ENCODE peak calls at places on chromosome 4, in five cellular contexts. P, W, Z, C and J are unnamed samples.
A peak's percentile ranks its signal among the peaks of the same experiment; 100 is the strongest.

GRCh38 chr4:94924566-94924965 is 166.8 kb downstream of the BMPR1B start:
- DNase-seq in P (peak; percentile 22), W (peak; percentile 36), Z (no peak), C (no peak), J (no peak)

GRCh38 chr4:154982187-154983047 is 201.3 kb downstream of the RBM46 start:
- DNase-seq in P (peak; percentile 51), W (peak; percentile 44), Z (no peak), C (peak; percentile 75), J (peak; percentile 33)

GRCh38 chr4:170423137-170423536 is 333.4 kb upstream of the AADAT start:
- DNase-seq in P (peak; percentile 8), W (peak; percentile 37), Z (no peak), C (no peak), J (no peak)

GRCh38 chr4:165106518-165106917 is 6.1 kb downstream of the TMEM192 start:
- DNase-seq in P (no peak), W (no peak), Z (no peak), C (no peak), J (no peak)

GRCh38 chr4:31246856-31247255 is 526.7 kb downstream of the PCDH7 start:
- DNase-seq in P (no peak), W (peak; percentile 59), Z (no peak), C (no peak), J (no peak)

GRCh38 chr4:108685036-108685686 is 34.8 kb downstream of the OSTC start:
- DNase-seq in P (peak; percentile 52), W (peak; percentile 16), Z (no peak), C (no peak), J (no peak)

GRCh38 chr4:83490876-83491450 is 6.1 kb upstream of the ABRAXAS1 start:
- DNase-seq in P (peak; percentile 37), W (no peak), Z (peak; percentile 11), C (peak; percentile 4), J (peak; percentile 35)

GRCh38 chr4:45477311-45477733 is 646.5 kb downstream of the GABRG1 start:
- DNase-seq in P (no peak), W (no peak), Z (no peak), C (no peak), J (no peak)

GRCh38 chr4:27215421-27215820 is 354.8 kb downstream of the STIM2 start:
- DNase-seq in P (no peak), W (no peak), Z (no peak), C (no peak), J (no peak)

GRCh38 chr4:132646186-132646585 is 502.9 kb upstream of the PCDH10 start:
- DNase-seq in P (no peak), W (peak; percentile 46), Z (peak; percentile 2), C (no peak), J (no peak)

GRCh38 chr4:29309050-29309449 is 1411.1 kb upstream of the PCDH7 start:
- DNase-seq in P (peak; percentile 13), W (peak; percentile 11), Z (peak; percentile 85), C (no peak), J (no peak)

GRCh38 chr4:163344147-163345050 is 707 bp downstream of the NPY5R start:
- DNase-seq in P (peak; percentile 36), W (no peak), Z (no peak), C (no peak), J (peak; percentile 16)

GRCh38 chr4:2929469-2929868 is 33.7 kb downstream of the NOP14 start:
- DNase-seq in P (no peak), W (no peak), Z (no peak), C (no peak), J (no peak)

GRCh38 chr4:73248416-73248815 is 10.2 kb downstream of the ANKRD17 start:
- DNase-seq in P (no peak), W (no peak), Z (no peak), C (no peak), J (no peak)

GRCh38 chr4:100828986-100829685 is 311.3 kb upstream of the EMCN start:
- DNase-seq in P (peak; percentile 49), W (no peak), Z (peak; percentile 8), C (no peak), J (no peak)

GRCh38 chr4:104382961-104383360 is 111.7 kb downstream of the CXXC4 start:
- DNase-seq in P (no peak), W (peak; percentile 91), Z (no peak), C (no peak), J (no peak)

GRCh38 chr4:138055890-138056289 is 186.3 kb downstream of the SLC7A11 start:
- DNase-seq in P (no peak), W (peak; percentile 34), Z (peak; percentile 65), C (no peak), J (peak; percentile 34)

GRCh38 chr4:172596206-172596605 is 572.4 kb upstream of the GALNT7 start:
- DNase-seq in P (peak; percentile 2), W (no peak), Z (no peak), C (no peak), J (no peak)

GRCh38 chr4:23083391-23083790 is 390.7 kb downstream of the GBA3 start:
- DNase-seq in P (peak; percentile 54), W (no peak), Z (no peak), C (no peak), J (no peak)

GRCh38 chr4:10405672-10406071 is 51.6 kb downstream of the ZNF518B start:
- DNase-seq in P (no peak), W (no peak), Z (no peak), C (no peak), J (no peak)

GRCh38 chr4:82746705-82747567 is 51.7 kb downstream of the SCD5 start:
- DNase-seq in P (peak; percentile 87), W (peak; percentile 12), Z (no peak), C (no peak), J (no peak)

GRCh38 chr4:113943863-113944262 is 35.6 kb downstream of the ARSJ start:
- DNase-seq in P (peak; percentile 44), W (no peak), Z (peak; percentile 13), C (no peak), J (no peak)

GRCh38 chr4:162535121-162535520 is 371.3 kb upstream of the FSTL5 start:
- DNase-seq in P (no peak), W (no peak), Z (no peak), C (no peak), J (no peak)

GRCh38 chr4:13054410-13054970 is 429.6 kb downstream of the RAB28 start:
- DNase-seq in P (no peak), W (no peak), Z (no peak), C (no peak), J (no peak)

GRCh38 chr4:84498203-84499026 is 677 bp downstream of the NKX6-1 start:
- DNase-seq in P (peak; percentile 18), W (peak; percentile 24), Z (no peak), C (peak; percentile 76), J (peak; percentile 70)

GRCh38 chr4:7598939-7599790 is 164.4 kb upstream of the PSAPL1 start:
- DNase-seq in P (no peak), W (no peak), Z (no peak), C (no peak), J (no peak)

GRCh38 chr4:57443308-57444243 is 333.4 kb upstream of the IGFBP7 start:
- DNase-seq in P (no peak), W (no peak), Z (no peak), C (no peak), J (no peak)